ENCODE peak calls at places on chromosomes 5 and 9, in seven cellular contexts. Q is transverse colon, J is A549, U is heart left ventricle, T is HCT116, B is ovary, I is prostate gland. D is an unnamed sample.

GRCh38 chr5:35218981-35219380 is 11.3 kb downstream of the PRLR start:
- DNase-seq in Q (no peak), J (no peak), U (no peak), T (no peak), B (no peak), I (no peak), D (no peak)

GRCh38 chr9:90870646-90871326 is 69.2 kb downstream of the SYK start:
- DNase-seq in Q (peak; percentile 37), J (peak; percentile 27), U (no peak), T (peak; percentile 27), B (no peak), I (no peak), D (no peak)

GRCh38 chr9:3008091-3008490 is 164.2 kb upstream of the PUM3 start:
- DNase-seq in Q (no peak), J (no peak), U (no peak), T (no peak), B (no peak), I (no peak), D (no peak)

GRCh38 chr5:181111010-181111409 is 20.0 kb downstream of the OR2V1 start:
- DNase-seq in Q (no peak), J (no peak), U (no peak), T (no peak), B (no peak), I (no peak), D (no peak)

GRCh38 chr5:135272311-135272805 is 126.7 kb downstream of the MACROH2A1 start:
- DNase-seq in Q (no peak), J (no peak), U (no peak), T (no peak), B (no peak), I (no peak), D (no peak)

GRCh38 chr9:135014341-135015010 is 73.0 kb upstream of the OLFM1 start:
- DNase-seq in Q (no peak), J (no peak), U (no peak), T (no peak), B (no peak), I (no peak), D (no peak)

GRCh38 chr5:179319123-179319522 is 26.1 kb downstream of the ADAMTS2 start:
- DNase-seq in Q (no peak), J (no peak), U (no peak), T (no peak), B (no peak), I (no peak), D (no peak)

GRCh38 chr9:93254806-93255519 is 71.0 kb downstream of the WNK2 start:
- DNase-seq in Q (peak; percentile 6), J (no peak), U (no peak), T (no peak), B (no peak), I (no peak), D (peak; percentile 33)

GRCh38 chr9:70672136-70672535 is 257.7 kb upstream of the KLF9 start:
- DNase-seq in Q (no peak), J (no peak), U (no peak), T (no peak), B (no peak), I (no peak), D (no peak)

GRCh38 chr5:18052569-18052968 is 418.3 kb downstream of the TAF11L14 start:
- DNase-seq in Q (no peak), J (no peak), U (no peak), T (no peak), B (no peak), I (no peak), D (no peak)

GRCh38 chr5:66138572-66139116 is 5.5 kb upstream of the SREK1 start:
- DNase-seq in Q (no peak), J (no peak), U (no peak), T (no peak), B (no peak), I (no peak), D (no peak)

GRCh38 chr9:105531530-105531929 is 26.4 kb upstream of the FKTN start:
- DNase-seq in Q (no peak), J (no peak), U (no peak), T (no peak), B (no peak), I (no peak), D (no peak)

GRCh38 chr5:172692981-172693380 is 51.9 kb downstream of the NEURL1B start:
- DNase-seq in Q (no peak), J (no peak), U (no peak), T (no peak), B (no peak), I (no peak), D (no peak)

GRCh38 chr5:157952374-157952685 is 93.4 kb upstream of the CLINT1 start:
- DNase-seq in Q (no peak), J (no peak), U (no peak), T (no peak), B (no peak), I (no peak), D (no peak)

GRCh38 chr5:169302491-169303118 is 1.7 kb upstream of the SLIT3 start:
- DNase-seq in Q (peak; percentile 71), J (peak; percentile 81), U (peak; percentile 70), T (peak; percentile 48), B (peak; percentile 63), I (peak; percentile 63), D (peak; percentile 54)

GRCh38 chr9:5402217-5402616 is 35.5 kb downstream of the PLGRKT start:
- DNase-seq in Q (no peak), J (no peak), U (no peak), T (no peak), B (no peak), I (no peak), D (no peak)

GRCh38 chr9:116323012-116323411 is 169.4 kb downstream of the PAPPA start:
- DNase-seq in Q (no peak), J (no peak), U (no peak), T (no peak), B (no peak), I (no peak), D (no peak)

GRCh38 chr9:132410642-132411041 is 631 bp downstream of the CFAP77 start:
- DNase-seq in Q (no peak), J (no peak), U (no peak), T (no peak), B (no peak), I (no peak), D (no peak)

GRCh38 chr5:38845555-38846378 is at the start of gene OSMR:
- DNase-seq in Q (peak; percentile 77), J (peak; percentile 95), U (peak; percentile 95), T (peak; percentile 78), B (peak; percentile 95), I (peak; percentile 93), D (peak; percentile 92)

GRCh38 chr5:150053231-150053626 is 33.1 kb downstream of the CSF1R start:
- DNase-seq in Q (no peak), J (no peak), U (no peak), T (no peak), B (no peak), I (no peak), D (no peak)

GRCh38 chr5:76732405-76733048 is 16.6 kb downstream of the F2R start:
- DNase-seq in Q (no peak), J (no peak), U (no peak), T (no peak), B (no peak), I (no peak), D (no peak)

GRCh38 chr5:82225525-82226172 is 52.5 kb downstream of the RPS23 start:
- DNase-seq in Q (peak; percentile 59), J (peak; percentile 41), U (peak; percentile 44), T (peak; percentile 46), B (peak; percentile 35), I (peak; percentile 48), D (peak; percentile 53)

GRCh38 chr5:174723979-174724483 is 351 bp upstream of the MSX2 start:
- DNase-seq in Q (no peak), J (peak; percentile 50), U (no peak), T (peak; percentile 59), B (no peak), I (no peak), D (no peak)

GRCh38 chr5:36877667-36878420 is 1.3 kb downstream of the NIPBL start:
- DNase-seq in Q (no peak), J (peak; percentile 49), U (no peak), T (peak; percentile 32), B (no peak), I (no peak), D (no peak)

GRCh38 chr5:36876389-36876964 is at the start of gene NIPBL:
- DNase-seq in Q (peak; percentile 92), J (peak; percentile 73), U (peak; percentile 93), T (peak; percentile 86), B (peak; percentile 89), I (peak; percentile 94), D (peak; percentile 89)

GRCh38 chr5:36878421-36879088 is 2.0 kb downstream of the NIPBL start:
- DNase-seq in Q (no peak), J (no peak), U (no peak), T (no peak), B (peak; percentile 29), I (peak; percentile 33), D (no peak)

GRCh38 chr5:36875789-36876388 is 680 bp upstream of the NIPBL start:
- DNase-seq in Q (peak; percentile 86), J (peak; percentile 38), U (peak; percentile 84), T (peak; percentile 51), B (peak; percentile 76), I (peak; percentile 78), D (peak; percentile 63)

GRCh38 chr5:36876965-36877666 is 547 bp downstream of the NIPBL start:
- DNase-seq in Q (peak; percentile 66), J (peak; percentile 36), U (peak; percentile 68), T (peak; percentile 23), B (peak; percentile 61), I (peak; percentile 59), D (peak; percentile 40)
- TF ChIP-seq POLR2A in Q (peak; percentile 35), J (no peak), U (no peak), T (no peak), B (peak; percentile 23), I (no peak), D (no peak)

DNA sequence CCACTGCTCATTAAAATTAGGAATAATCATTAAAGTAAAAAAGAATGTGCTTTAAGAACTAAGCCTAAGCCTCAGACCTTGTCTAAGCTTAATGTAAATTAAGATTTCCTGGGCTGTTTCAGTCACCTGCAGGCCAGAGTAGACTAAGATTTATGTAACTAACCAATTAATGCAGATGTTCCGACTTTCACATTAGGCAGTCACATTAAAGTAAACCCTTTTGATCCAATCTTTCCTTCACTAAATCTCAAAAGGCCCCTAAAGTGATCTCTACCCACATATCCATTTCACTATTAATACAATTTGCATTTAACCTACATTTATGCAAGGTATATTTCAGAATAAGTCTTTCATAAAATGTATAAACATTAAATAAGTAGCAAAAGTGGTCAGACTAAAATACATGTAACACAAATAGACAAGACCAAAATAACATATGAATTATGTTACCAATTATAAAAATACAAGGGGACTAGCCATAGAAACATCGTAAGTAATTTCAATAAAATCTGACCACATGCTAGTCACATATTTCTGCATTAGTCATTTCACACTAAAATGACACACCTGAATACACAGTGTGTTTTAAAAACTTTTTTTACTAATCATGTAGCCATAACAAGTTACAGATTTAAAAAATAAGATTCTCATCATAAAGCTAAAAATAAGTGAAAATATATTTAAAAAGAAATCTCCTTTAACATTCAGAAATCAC is 7.7 kb downstream of the NR3C1 start:
- DNase-seq in Q (no peak), J (no peak), U (no peak), T (no peak), B (no peak), I (no peak), D (no peak)
- H3K4me3 ChIP-seq in Q (no peak overlapping the region), J (peak overlapping the region; percentile 86), U (peak overlapping the region; percentile 89), T (no peak overlapping the region), B (no peak overlapping the region), I (no peak overlapping the region), D (no peak overlapping the region)

GRCh38 chr5:178119915-178120660 is 6.8 kb downstream of the N4BP3 start:
- DNase-seq in Q (no peak), J (no peak), U (no peak), T (no peak), B (no peak), I (no peak), D (no peak)
- H3K4me1 ChIP-seq in Q (peaks cover 12% of the 10 kb centered on the region), J (no peaks in the 10 kb centered on the region), U (peaks cover 60% of the 10 kb centered on the region), T (peaks cover 3% of the 10 kb centered on the region), B (peaks cover 2% of the 10 kb centered on the region), I (peaks cover 17% of the 10 kb centered on the region), D (peaks cover 42% of the 10 kb centered on the region)

GRCh38 chr9:26946753-26947727 is at the start of gene PLAA:
- DNase-seq in Q (peak; percentile 91), J (peak; percentile 91), U (peak; percentile 93), T (peak; percentile 85), B (peak; percentile 85), I (peak; percentile 89), D (peak; percentile 82)
- TF ChIP-seq POLR2A in Q (peak; percentile 76), J (no peak), U (peak; percentile 54), T (peak; percentile 49), B (peak; percentile 10), I (peak; percentile 27), D (peak; percentile 8)